ENCODE peak calls at places on chromosome 9, in nine cellular contexts. Y is left lobe of liver; Q is stimulated activated naive CD8-positive, alpha-beta T cell treated with anti-CD3 and anti-CD28 coated beads, Interleukin-15, Interleukin-2, amounts not matched to agents 100 U/mL and 50 U/mL, for 24 hours; R is NCI-H460; M is epithelial cell of esophagus; G is CD8-positive, alpha-beta T cell; V is PC-9; P is right lobe of liver; O is hypothalamus. X is an unnamed sample.

GRCh38 chr9:104941597-104941996 is 13.6 kb upstream of the ABCA1 start:
- DNase-seq in V (no peak), P (no peak), Q (no peak), R (no peak), Y (no peak), O (no peak), G (no peak), M (no peak), X (no peak)

GRCh38 chr9:6106576-6107339 is 91.3 kb upstream of the RANBP6 start:
- DNase-seq in Y (no peak), G (no peak), Q (no peak), V (peak), R (peak), P (no peak), O (no peak), M (peak), X (no peak)

GRCh38 chr9:130942679-130943078 is 3.6 kb upstream of the FIBCD1 start:
- DNase-seq in V (no peak), O (no peak), R (no peak), Q (no peak), Y (no peak), M (no peak), P (no peak), G (no peak), X (no peak)

GRCh38 chr9:13728917-13729811 is 449.7 kb upstream of the MPDZ start:
- DNase-seq in G (no peak), R (no peak), M (peak), Y (no peak), Q (no peak), P (no peak), V (peak), O (no peak), X (no peak)

GRCh38 chr9:97840521-97840920 is 12.5 kb upstream of the FOXE1 start:
- DNase-seq in G (no peak), Q (no peak), Y (no peak), R (no peak), M (peak), O (no peak), V (no peak), P (no peak), X (no peak)

GRCh38 chr9:124480621-124480981 is 26.6 kb downstream of the NR5A1 start:
- DNase-seq in P (no peak), G (no peak), V (no peak), Q (no peak), M (peak), R (peak), O (no peak), Y (no peak), X (no peak)

GRCh38 chr9:107480386-107480789 is 9.2 kb downstream of the KLF4 start:
- DNase-seq in Q (no peak), Y (peak), M (peak), R (peak), V (peak), P (no peak), O (no peak), G (no peak), X (peak)

GRCh38 chr9:72462340-72462739 is 59.1 kb upstream of the TMC1 start:
- DNase-seq in Y (no peak), V (peak), M (no peak), O (no peak), R (no peak), P (no peak), G (no peak), Q (no peak), X (no peak)

GRCh38 chr9:125574136-125574877 is 132.7 kb downstream of the MAPKAP1 start:
- DNase-seq in P (no peak), Y (no peak), G (no peak), Q (no peak), V (no peak), M (no peak), O (no peak), R (no peak), X (no peak)

GRCh38 chr9:121333950-121334773 is 35.9 kb downstream of the STOM start:
- DNase-seq in Q (no peak), M (no peak), R (no peak), V (peak), O (no peak), P (no peak), G (no peak), Y (no peak), X (no peak)

GRCh38 chr9:129497064-129497836 is 123.7 kb downstream of the C9orf50 start:
- DNase-seq in O (peak), G (no peak), Q (no peak), R (no peak), Y (no peak), P (peak), M (no peak), V (no peak), X (no peak)

GRCh38 chr9:87573841-87574342 is 76.2 kb downstream of the DAPK1 start:
- DNase-seq in Y (no peak), V (no peak), O (no peak), P (no peak), R (no peak), M (no peak), Q (no peak), G (no peak), X (no peak)

GRCh38 chr9:135039916-135040645 is 47.4 kb upstream of the OLFM1 start:
- DNase-seq in M (no peak), Q (no peak), P (no peak), O (no peak), R (no peak), Y (peak), V (no peak), G (no peak), X (no peak)

GRCh38 chr9:125911861-125912260 is 164.7 kb downstream of the PBX3 start:
- DNase-seq in G (no peak), O (no peak), M (no peak), Q (no peak), Y (no peak), V (no peak), P (no peak), R (no peak), X (no peak)

GRCh38 chr9:6489099-6489498 is 76.1 kb downstream of the UHRF2 start:
- DNase-seq in O (no peak), M (no peak), Y (no peak), R (no peak), V (no peak), G (no peak), Q (no peak), P (no peak), X (no peak)

GRCh38 chr9:93565089-93565488 is 11.3 kb upstream of the PHF2 start:
- DNase-seq in P (no peak), V (no peak), Y (no peak), Q (no peak), O (no peak), G (no peak), M (no peak), R (no peak), X (no peak)